ENCODE peak calls at places on chromosomes 5 and 9, in six cellular contexts. E is germinal center, W is NCI-H1105 treated with DMSO at 0.1 percent for 48 hours, X is GM20000, J is NCI-H226, C is HuH-7.5. G is an unnamed sample.

GRCh38 chr5:143229896-143230675 is 173.4 kb downstream of the NR3C1 start:
- DNase-seq in J (no peak), C (no peak), E (peak), X (peak), W (no peak), G (peak)

GRCh38 chr5:4614088-4614487 is 526.0 kb upstream of the ADAMTS16 start:
- DNase-seq in E (no peak), X (no peak), J (no peak), C (no peak), W (peak), G (no peak)

GRCh38 chr5:12848709-12849108 is 944.5 kb upstream of the CTNND2 start:
- DNase-seq in E (no peak), W (no peak), X (no peak), C (no peak), J (no peak), G (no peak)

GRCh38 chr9:37406603-37407401 is 15.7 kb upstream of the GRHPR start:
- DNase-seq in X (no peak), E (no peak), C (no peak), W (no peak), J (no peak), G (no peak)

GRCh38 chr9:113631811-113632665 is 168.5 kb downstream of the RGS3 start:
- DNase-seq in X (no peak), E (no peak), J (no peak), W (no peak), C (no peak), G (no peak)

GRCh38 chr5:102666164-102666951 is 88.7 kb upstream of the PAM start:
- DNase-seq in X (no peak), W (peak), J (no peak), E (no peak), C (no peak), G (no peak)

GRCh38 chr9:37451628-37452027 is 13.6 kb downstream of the ZBTB5 start:
- DNase-seq in J (no peak), C (no peak), E (no peak), W (no peak), X (no peak), G (no peak)

GRCh38 chr9:88653926-88654325 is 118.9 kb downstream of the NXNL2 start:
- DNase-seq in C (no peak), X (no peak), W (no peak), J (no peak), E (no peak), G (no peak)

GRCh38 chr9:79616971-79617370 is 45.2 kb downstream of the TLE4 start:
- DNase-seq in W (no peak), X (no peak), J (no peak), C (no peak), E (no peak), G (no peak)

GRCh38 chr5:92353107-92354030 is 970.3 kb upstream of the ARRDC3 start:
- DNase-seq in E (no peak), X (no peak), W (no peak), J (no peak), C (no peak), G (no peak)

GRCh38 chr5:170494036-170494435 is 9.8 kb upstream of the KCNIP1 start:
- DNase-seq in X (no peak), W (no peak), C (no peak), J (no peak), E (no peak), G (no peak)

GRCh38 chr9:6598249-6598725 is 47.2 kb downstream of the GLDC start:
- DNase-seq in E (no peak), W (no peak), X (peak), C (no peak), J (no peak), G (peak)

GRCh38 chr9:103985082-103985481 is 109.0 kb upstream of the SMC2 start:
- DNase-seq in E (no peak), X (no peak), W (no peak), J (no peak), C (no peak), G (no peak)

GRCh38 chr5:43900974-43901373 is 298.0 kb downstream of the NNT start:
- DNase-seq in E (no peak), J (no peak), C (no peak), X (no peak), W (no peak), G (no peak)

GRCh38 chr9:135512904-135513303 is 8.3 kb upstream of the LCN1 start:
- DNase-seq in E (no peak), J (no peak), X (no peak), W (no peak), C (no peak), G (no peak)

GRCh38 chr9:33250458-33250995 is 10.6 kb downstream of the SPINK4 start:
- DNase-seq in E (no peak), X (no peak), W (no peak), C (no peak), J (no peak), G (no peak)

GRCh38 chr9:16058131-16058549 is 505.3 kb downstream of the CCDC171 start:
- DNase-seq in C (no peak), J (peak), X (peak), W (no peak), E (no peak), G (peak)

GRCh38 chr5:179300834-179301233 is 44.4 kb downstream of the ADAMTS2 start:
- DNase-seq in J (no peak), X (no peak), E (no peak), W (no peak), C (no peak), G (no peak)

GRCh38 chr9:127968046-127968445 is 12.7 kb downstream of the EEIG1 start:
- DNase-seq in X (no peak), C (no peak), W (no peak), J (peak), E (no peak), G (no peak)

GRCh38 chr9:83281306-83282255 is 218.6 kb upstream of the RASEF start:
- DNase-seq in E (no peak), C (no peak), X (no peak), J (no peak), W (peak), G (no peak)

GRCh38 chr5:120159155-120159554 is 304.9 kb upstream of the PRR16 start:
- DNase-seq in E (no peak), C (no peak), J (no peak), W (no peak), X (no peak), G (no peak)

GRCh38 chr5:175590471-175590881 is 67.4 kb upstream of the HRH2 start:
- DNase-seq in C (no peak), X (no peak), J (peak), E (no peak), W (no peak), G (no peak)

GRCh38 chr9:137978262-137978714 is 100.7 kb downstream of the CACNA1B start:
- DNase-seq in E (no peak), W (no peak), J (no peak), X (no peak), C (no peak), G (peak)

G was measured in GM13976.